ENCODE peak calls at places on chromosomes 5 and 9, in four cellular contexts. O, A, M and U are unnamed samples.

GRCh38 chr9:37747271-37747753 is 6.3 kb upstream of the TRMT10B start:
- DNase-seq in O (no peak), A (peak; percentile 67), M (peak; percentile 3), U (no peak)

GRCh38 chr5:58405175-58405574 is 54.7 kb downstream of the PLK2 start:
- DNase-seq in O (no peak), A (no peak), M (no peak), U (no peak)

GRCh38 chr5:95673076-95673475 is 9.7 kb downstream of the SPATA9 start:
- DNase-seq in O (peak; percentile 25), A (no peak), M (no peak), U (no peak)

GRCh38 chr5:89003563-89004036 is 120.6 kb upstream of the MEF2C start:
- DNase-seq in O (no peak), A (no peak), M (no peak), U (no peak)

GRCh38 chr9:98851730-98852462 is 44.4 kb downstream of the GALNT12 start:
- DNase-seq in O (no peak), A (no peak), M (no peak), U (no peak)

GRCh38 chr5:150288361-150288760 is 1.2 kb downstream of the CAMK2A start:
- DNase-seq in O (no peak), A (no peak), M (no peak), U (no peak)

GRCh38 chr5:149998281-149998680 is 2.2 kb downstream of the TIGD6 start:
- DNase-seq in O (no peak), A (no peak), M (no peak), U (no peak)

GRCh38 chr9:136198605-136199083 is 6.3 kb downstream of the LHX3 start:
- DNase-seq in O (no peak), A (no peak), M (no peak), U (no peak)

GRCh38 chr9:88464851-88465250 is 70.1 kb upstream of the NXNL2 start:
- DNase-seq in O (no peak), A (no peak), M (no peak), U (no peak)

GRCh38 chr9:93112864-93113389 is 16.9 kb downstream of the CARD19 start:
- DNase-seq in O (peak; percentile 7), A (no peak), M (no peak), U (peak; percentile 64)

GRCh38 chr5:147452137-147452838 is 57.6 kb downstream of the DPYSL3 start:
- DNase-seq in O (no peak), A (no peak), M (no peak), U (no peak)

GRCh38 chr9:36833954-36834353 is 200.1 kb downstream of the PAX5 start:
- DNase-seq in O (no peak), A (no peak), M (no peak), U (no peak)

GRCh38 chr5:139156814-139157213 is 41.4 kb downstream of the SIL1 start:
- DNase-seq in O (no peak), A (no peak), M (no peak), U (no peak)

GRCh38 chr9:96875460-96876142 is 21.3 kb upstream of the ZNF782 start:
- DNase-seq in O (peak; percentile 25), A (peak; percentile 70), M (peak; percentile 51), U (no peak)

GRCh38 chr5:54646285-54647101 is 128.9 kb downstream of the SNX18 start:
- DNase-seq in O (peak; percentile 88), A (peak; percentile 73), M (peak; percentile 48), U (peak; percentile 96)

GRCh38 chr5:160259341-160259740 is 30.0 kb downstream of the FABP6 start:
- DNase-seq in O (no peak), A (no peak), M (no peak), U (no peak)

GRCh38 chr9:98326402-98327248 is 71.2 kb upstream of the TBC1D2 start:
- DNase-seq in O (no peak), A (no peak), M (no peak), U (no peak)

GRCh38 chr5:132419517-132420468 is 50.3 kb downstream of the SLC22A5 start:
- DNase-seq in O (peak; percentile 65), A (peak; percentile 67), M (no peak), U (peak; percentile 87)

GRCh38 chr5:132417010-132417439 is 47.5 kb downstream of the SLC22A5 start:
- DNase-seq in O (peak; percentile 52), A (no peak), M (no peak), U (no peak)

GRCh38 chr5:132417461-132417860 is 48.0 kb downstream of the SLC22A5 start:
- DNase-seq in O (no peak), A (no peak), M (no peak), U (no peak)

GRCh38 chr5:132417889-132418432 is 48.5 kb downstream of the SLC22A5 start:
- DNase-seq in O (no peak), A (no peak), M (no peak), U (no peak)

GRCh38 chr5:132418876-132419275 is 49.4 kb downstream of the SLC22A5 start:
- DNase-seq in O (no peak), A (no peak), M (no peak), U (no peak)
- H3K4me3 ChIP-seq in O (no peak overlapping the region), A (no peak overlapping the region), M (no peak overlapping the region), U (no peak overlapping the region)

GRCh38 chr9:130034570-130034969 is 8.4 kb downstream of the FNBP1 start:
- DNase-seq in O (no peak), A (no peak), M (no peak), U (peak; percentile 22)
- TF ChIP-seq CTCF in O (no peak), A (no peak), M (no peak), U (no peak)

GRCh38 chr9:28956111-28956880 is 1383.0 kb upstream of the C9orf72 start:
- DNase-seq in O (no peak), A (no peak), M (no peak), U (no peak)

GRCh38 chr9:28961625-28962024 is 1388.3 kb upstream of the C9orf72 start:
- DNase-seq in O (no peak), A (no peak), M (no peak), U (no peak)

GRCh38 chr9:28960602-28961001 is 1387.3 kb upstream of the C9orf72 start:
- DNase-seq in O (no peak), A (no peak), M (no peak), U (no peak)
- H3K27ac ChIP-seq in O (no peak overlapping the region), A (no peak overlapping the region), M (no peak overlapping the region), U (no peak overlapping the region)

DNA sequence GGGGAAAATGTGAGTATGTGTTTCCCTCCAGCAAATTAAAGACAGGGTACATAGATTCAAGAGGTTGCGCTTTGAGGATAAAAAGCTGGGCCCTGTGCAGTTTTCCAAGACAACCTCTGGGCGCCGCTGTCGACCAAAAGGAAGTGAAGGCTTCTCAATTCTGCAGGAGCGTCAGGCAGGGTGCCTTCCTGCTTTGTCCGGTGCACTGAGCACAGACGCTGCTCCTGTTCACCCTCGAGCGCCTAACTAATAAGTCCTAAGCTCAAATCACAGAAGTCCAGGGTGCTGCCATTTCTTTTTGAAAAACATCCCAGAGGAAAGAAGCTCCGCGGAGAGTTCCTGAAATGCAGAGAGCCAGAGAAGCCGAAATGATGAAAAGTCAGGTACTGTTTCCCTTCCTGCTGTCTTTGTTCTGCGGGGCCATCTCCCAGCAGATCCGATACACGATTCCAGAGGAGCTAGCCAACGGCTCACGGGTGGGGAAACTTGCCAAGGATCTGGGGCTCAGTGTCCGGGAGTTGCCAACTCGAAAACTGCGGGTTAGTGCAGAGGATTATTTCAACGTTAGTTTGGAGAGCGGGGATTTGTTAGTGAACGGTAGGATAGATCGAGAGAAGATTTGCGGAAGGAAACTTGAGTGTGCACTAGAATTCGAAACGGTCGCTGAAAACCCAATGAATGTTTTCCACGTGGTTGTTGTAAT is at the start of gene PCDHGB1:
- DNase-seq in O (no peak), A (no peak), M (no peak), U (no peak)
- H3K4me3 ChIP-seq in O (peak within 1 kb of the TSS; percentile 54), A (no peak within 1 kb of the TSS), M (no peak within 1 kb of the TSS), U (peak within 1 kb of the TSS; percentile 28)